ENCODE peak calls at places on chromosomes 2 and 18, in nine cellular contexts. One of them, this sample, is unnamed.

GRCh38 chr2:30910686-30911085 is 103.4 kb upstream of the CAPN13 start:
- DNase-seq in CD4-positive, alpha-beta memory T cell: no peak
- DNase-seq in AG04450: no peak
- DNase-seq in body of pancreas: no peak
- DNase-seq in AML-193: no peak
- DNase-seq in NCI-H2171 treated with DMSO at 0.1 percent for 48 hours: no peak
- DNase-seq in left colon: no peak
- DNase-seq in neural crest cell: no peak
- DNase-seq in aorta: no peak
- DNase-seq in this sample: no peak

GRCh38 chr2:67498931-67499330 is 101.8 kb downstream of the ETAA1 start:
- DNase-seq in neural crest cell: no peak
- DNase-seq in left colon: no peak
- DNase-seq in NCI-H2171 treated with DMSO at 0.1 percent for 48 hours: no peak
- DNase-seq in body of pancreas: no peak
- DNase-seq in CD4-positive, alpha-beta memory T cell: no peak
- DNase-seq in AML-193: no peak
- DNase-seq in aorta: no peak
- DNase-seq in AG04450: no peak
- DNase-seq in this sample: no peak

GRCh38 chr2:121146630-121147029 is 138.4 kb downstream of the TFCP2L1 start:
- DNase-seq in aorta: no peak
- DNase-seq in NCI-H2171 treated with DMSO at 0.1 percent for 48 hours: no peak
- DNase-seq in AML-193: no peak
- DNase-seq in neural crest cell: no peak
- DNase-seq in CD4-positive, alpha-beta memory T cell: no peak
- DNase-seq in body of pancreas: no peak
- DNase-seq in left colon: no peak
- DNase-seq in AG04450: no peak
- DNase-seq in this sample: no peak

GRCh38 chr2:231411871-231412615 is 16.5 kb downstream of the B3GNT7 start:
- DNase-seq in AG04450: peak
- DNase-seq in left colon: peak
- DNase-seq in CD4-positive, alpha-beta memory T cell: peak
- DNase-seq in neural crest cell: peak
- DNase-seq in aorta: peak
- DNase-seq in NCI-H2171 treated with DMSO at 0.1 percent for 48 hours: peak
- DNase-seq in body of pancreas: peak
- DNase-seq in AML-193: peak
- DNase-seq in this sample: peak

GRCh38 chr2:196601430-196602306 is 37.8 kb upstream of the CCDC150 start:
- DNase-seq in neural crest cell: no peak
- DNase-seq in NCI-H2171 treated with DMSO at 0.1 percent for 48 hours: no peak
- DNase-seq in aorta: peak
- DNase-seq in CD4-positive, alpha-beta memory T cell: no peak
- DNase-seq in AML-193: no peak
- DNase-seq in left colon: no peak
- DNase-seq in body of pancreas: no peak
- DNase-seq in AG04450: peak
- DNase-seq in this sample: no peak

GRCh38 chr2:127145255-127145899 is 38.4 kb upstream of the BIN1 start:
- DNase-seq in CD4-positive, alpha-beta memory T cell: no peak
- DNase-seq in left colon: no peak
- DNase-seq in AG04450: no peak
- DNase-seq in AML-193: no peak
- DNase-seq in aorta: no peak
- DNase-seq in NCI-H2171 treated with DMSO at 0.1 percent for 48 hours: no peak
- DNase-seq in body of pancreas: no peak
- DNase-seq in neural crest cell: no peak
- DNase-seq in this sample: no peak

GRCh38 chr2:63029058-63029457 is 21.6 kb upstream of the OTX1 start:
- DNase-seq in CD4-positive, alpha-beta memory T cell: no peak
- DNase-seq in body of pancreas: no peak
- DNase-seq in AML-193: no peak
- DNase-seq in NCI-H2171 treated with DMSO at 0.1 percent for 48 hours: no peak
- DNase-seq in neural crest cell: no peak
- DNase-seq in aorta: no peak
- DNase-seq in AG04450: no peak
- DNase-seq in left colon: no peak
- DNase-seq in this sample: no peak

GRCh38 chr18:54127759-54128378 is 96.6 kb downstream of the MBD2 start:
- DNase-seq in aorta: no peak
- DNase-seq in AG04450: peak
- DNase-seq in left colon: no peak
- DNase-seq in AML-193: peak
- DNase-seq in NCI-H2171 treated with DMSO at 0.1 percent for 48 hours: peak
- DNase-seq in neural crest cell: peak
- DNase-seq in body of pancreas: no peak
- DNase-seq in CD4-positive, alpha-beta memory T cell: no peak
- DNase-seq in this sample: no peak

GRCh38 chr18:37460616-37461015 is 105.0 kb downstream of the CELF4 start:
- DNase-seq in aorta: no peak
- DNase-seq in neural crest cell: no peak
- DNase-seq in NCI-H2171 treated with DMSO at 0.1 percent for 48 hours: peak
- DNase-seq in AML-193: no peak
- DNase-seq in body of pancreas: no peak
- DNase-seq in left colon: no peak
- DNase-seq in AG04450: no peak
- DNase-seq in CD4-positive, alpha-beta memory T cell: no peak
- DNase-seq in this sample: no peak

GRCh38 chr2:153373510-153374279 is 104.9 kb downstream of the RPRM start:
- DNase-seq in AML-193: no peak
- DNase-seq in CD4-positive, alpha-beta memory T cell: no peak
- DNase-seq in left colon: no peak
- DNase-seq in AG04450: no peak
- DNase-seq in NCI-H2171 treated with DMSO at 0.1 percent for 48 hours: no peak
- DNase-seq in body of pancreas: no peak
- DNase-seq in neural crest cell: no peak
- DNase-seq in aorta: no peak
- DNase-seq in this sample: no peak